ENCODE peak calls at places on chromosomes 2 and 18, in seven cellular contexts. L is renal cortical epithelial cell, D is HFF-Myc, Z is NCI-H2171 treated with DMSO at 0.1 percent for 48 hours, C is fibroblast of lung, W is colonic mucosa, N is NCI-H146. J is an unnamed sample.
A peak's percentile ranks its signal among the peaks of the same experiment; 100 is the strongest.

GRCh38 chr2:177478907-177479306 is 86.3 kb downstream of the AGPS start:
- DNase-seq in L (no peak), D (no peak), Z (no peak), C (no peak), W (no peak), N (no peak), J (no peak)

GRCh38 chr2:31057691-31058090 is 80.5 kb downstream of the GALNT14 start:
- DNase-seq in L (no peak), D (no peak), Z (no peak), C (no peak), W (no peak), N (no peak), J (no peak)

GRCh38 chr2:96103906-96104861 is 12.2 kb downstream of the ADRA2B start:
- DNase-seq in L (no peak), D (no peak), Z (no peak), C (no peak), W (no peak), N (no peak), J (no peak)

GRCh38 chr2:240013343-240013742 is 11.8 kb downstream of the NDUFA10 start:
- DNase-seq in L (peak; percentile 27), D (no peak), Z (no peak), C (peak; percentile 25), W (no peak), N (no peak), J (no peak)

GRCh38 chr2:21424375-21424774 is 300.6 kb downstream of the TDRD15 start:
- DNase-seq in L (no peak), D (no peak), Z (no peak), C (no peak), W (no peak), N (no peak), J (no peak)

GRCh38 chr2:85986121-85986520 is 97.3 kb upstream of the ST3GAL5 start:
- DNase-seq in L (no peak), D (no peak), Z (peak; percentile 40), C (no peak), W (peak; percentile 11), N (no peak), J (no peak)

GRCh38 chr2:206968139-206969086 is 29.1 kb downstream of the CPO start:
- DNase-seq in L (no peak), D (no peak), Z (no peak), C (no peak), W (no peak), N (no peak), J (no peak)

GRCh38 chr2:37570773-37571570 is 100.5 kb downstream of the CDC42EP3 start:
- DNase-seq in L (peak; percentile 83), D (no peak), Z (no peak), C (peak; percentile 79), W (no peak), N (peak; percentile 8), J (no peak)

GRCh38 chr2:138689705-138690104 is 90.5 kb downstream of the NXPH2 start:
- DNase-seq in L (no peak), D (no peak), Z (no peak), C (no peak), W (no peak), N (no peak), J (no peak)

GRCh38 chr18:44729631-44730101 is 49.0 kb downstream of the SETBP1 start:
- DNase-seq in L (no peak), D (peak; percentile 36), Z (no peak), C (peak; percentile 64), W (peak; percentile 39), N (no peak), J (no peak)

GRCh38 chr2:8636041-8636491 is 45.8 kb upstream of the ID2 start:
- DNase-seq in L (no peak), D (no peak), Z (no peak), C (no peak), W (no peak), N (no peak), J (no peak)

GRCh38 chr2:26946841-26947784 is 23.3 kb upstream of the MAPRE3 start:
- DNase-seq in L (peak; percentile 40), D (no peak), Z (no peak), C (peak; percentile 66), W (peak; percentile 36), N (no peak), J (no peak)

GRCh38 chr2:44745460-44745859 is 196.0 kb upstream of the SIX3 start:
- DNase-seq in L (no peak), D (no peak), Z (peak; percentile 61), C (no peak), W (no peak), N (no peak), J (peak; percentile 71)

GRCh38 chr2:198232281-198232680 is 427.9 kb downstream of the PLCL1 start:
- DNase-seq in L (no peak), D (no peak), Z (no peak), C (no peak), W (no peak), N (no peak), J (no peak)

GRCh38 chr2:137925599-137925998 is 38.7 kb upstream of the HNMT start:
- DNase-seq in L (no peak), D (no peak), Z (no peak), C (no peak), W (no peak), N (no peak), J (no peak)

GRCh38 chr2:181554511-181554910 is 97.3 kb downstream of the ITGA4 start:
- DNase-seq in L (no peak), D (no peak), Z (no peak), C (no peak), W (no peak), N (peak; percentile 60), J (no peak)

GRCh38 chr18:28043631-28044030 is 133.3 kb downstream of the CDH2 start:
- DNase-seq in L (peak; percentile 66), D (no peak), Z (no peak), C (no peak), W (no peak), N (no peak), J (no peak)

GRCh38 chr18:34153711-34154110 is 71.0 kb downstream of the NOL4 start:
- DNase-seq in L (peak; percentile 47), D (no peak), Z (no peak), C (peak; percentile 59), W (no peak), N (peak; percentile 24), J (no peak)

GRCh38 chr2:6309415-6310185 is 556.1 kb downstream of the CMPK2 start:
- DNase-seq in L (no peak), D (no peak), Z (peak; percentile 49), C (no peak), W (no peak), N (no peak), J (no peak)

GRCh38 chr18:42114310-42114943 is 159.4 kb downstream of the PIK3C3 start:
- DNase-seq in L (peak; percentile 63), D (peak; percentile 76), Z (peak; percentile 89), C (peak; percentile 87), W (peak; percentile 69), N (peak; percentile 87), J (peak; percentile 89)

GRCh38 chr2:80020061-80020460 is 284.5 kb downstream of the LRRTM1 start:
- DNase-seq in L (no peak), D (no peak), Z (no peak), C (no peak), W (no peak), N (peak; percentile 22), J (no peak)

GRCh38 chr18:58209326-58209725 is 165.3 kb downstream of the NEDD4L start:
- DNase-seq in L (peak; percentile 76), D (no peak), Z (no peak), C (no peak), W (no peak), N (no peak), J (no peak)

GRCh38 chr2:230898661-230899091 is 26.4 kb downstream of the GPR55 start:
- DNase-seq in L (no peak), D (no peak), Z (no peak), C (no peak), W (peak; percentile 16), N (no peak), J (no peak)

J was measured in NCI-H1694.